ENCODE peak calls at places on chromosome 22, in four cellular contexts. P is IMR-90, Z is mucosa of descending colon, K is A549. R is an unnamed sample.

GRCh38 chr22:42272431-42273004 is 2.1 kb upstream of the TCF20 start:
- DNase-seq in Z (no peak), K (no peak), P (no peak), R (no peak)

GRCh38 chr22:24216541-24217209 is 28.2 kb downstream of the GGT5 start:
- DNase-seq in Z (no peak), P (no peak), K (no peak), R (no peak)

GRCh38 chr22:30397656-30398635 is 1.1 kb downstream of the SEC14L2 start:
- DNase-seq in P (no peak), K (no peak), Z (no peak), R (no peak)

GRCh38 chr22:27596133-27596905 is 205.2 kb downstream of the MN1 start:
- DNase-seq in K (no peak), P (no peak), Z (no peak), R (no peak)

GRCh38 chr22:38760477-38761201 is 4.8 kb upstream of the SUN2 start:
- DNase-seq in Z (no peak), K (no peak), P (peak), R (no peak)

GRCh38 chr22:27133951-27134664 is 476.7 kb downstream of the MIAT start:
- DNase-seq in P (peak), Z (no peak), K (peak), R (no peak)

GRCh38 chr22:20009018-20009482 is 7.6 kb downstream of the ARVCF start:
- DNase-seq in Z (peak), P (no peak), K (no peak), R (no peak)

GRCh38 chr22:30267382-30268302 is 991 bp upstream of the OSM start:
- DNase-seq in P (no peak), Z (peak), K (no peak), R (no peak)

GRCh38 chr22:31605851-31606585 is 56.0 kb downstream of the PISD start:
- DNase-seq in K (no peak), Z (no peak), P (no peak), R (no peak)

GRCh38 chr22:22161924-22162851 is 82.4 kb upstream of the VPREB1 start:
- DNase-seq in K (no peak), Z (no peak), P (no peak), R (no peak)

GRCh38 chr22:30574095-30574981 is at the start of gene GAL3ST1:
- DNase-seq in Z (peak), K (peak), P (no peak), R (no peak)

GRCh38 chr22:47325249-47325648 is 562.8 kb downstream of the TBC1D22A start:
- DNase-seq in P (no peak), K (no peak), Z (no peak), R (no peak)

GRCh38 chr22:26725012-26725676 is 67.8 kb downstream of the MIAT start:
- DNase-seq in K (no peak), Z (no peak), P (no peak), R (no peak)

GRCh38 chr22:22487869-22488597 is 20.5 kb downstream of the ZNF280B start:
- DNase-seq in P (no peak), K (no peak), Z (no peak), R (no peak)

GRCh38 chr22:26887456-26887855 is 230.1 kb downstream of the MIAT start:
- DNase-seq in Z (no peak), P (peak), K (peak), R (peak)

GRCh38 chr22:17888855-17889254 is 114.6 kb upstream of the BID start:
- DNase-seq in P (peak), K (no peak), Z (no peak), R (no peak)

GRCh38 chr22:17569971-17570511 is 6.7 kb downstream of the SLC25A18 start:
- DNase-seq in P (peak), Z (no peak), K (no peak), R (no peak)

GRCh38 chr22:44380716-44381500 is 68.2 kb upstream of the SHISAL1 start:
- DNase-seq in Z (no peak), K (no peak), P (no peak), R (no peak)

GRCh38 chr22:32206774-32207758 is 2.2 kb upstream of the RFPL2 start:
- DNase-seq in P (no peak), Z (peak), K (peak), R (no peak)

GRCh38 chr22:18012528-18012927 is 11.8 kb downstream of the MICAL3 start:
- DNase-seq in Z (no peak), P (peak), K (no peak), R (peak)

GRCh38 chr22:47372111-47372581 is 609.7 kb downstream of the TBC1D22A start:
- DNase-seq in K (no peak), Z (no peak), P (no peak), R (no peak)

GRCh38 chr22:32874330-32874729 is 72.8 kb downstream of the TIMP3 start:
- DNase-seq in P (no peak), K (no peak), Z (no peak), R (no peak)

DNA sequence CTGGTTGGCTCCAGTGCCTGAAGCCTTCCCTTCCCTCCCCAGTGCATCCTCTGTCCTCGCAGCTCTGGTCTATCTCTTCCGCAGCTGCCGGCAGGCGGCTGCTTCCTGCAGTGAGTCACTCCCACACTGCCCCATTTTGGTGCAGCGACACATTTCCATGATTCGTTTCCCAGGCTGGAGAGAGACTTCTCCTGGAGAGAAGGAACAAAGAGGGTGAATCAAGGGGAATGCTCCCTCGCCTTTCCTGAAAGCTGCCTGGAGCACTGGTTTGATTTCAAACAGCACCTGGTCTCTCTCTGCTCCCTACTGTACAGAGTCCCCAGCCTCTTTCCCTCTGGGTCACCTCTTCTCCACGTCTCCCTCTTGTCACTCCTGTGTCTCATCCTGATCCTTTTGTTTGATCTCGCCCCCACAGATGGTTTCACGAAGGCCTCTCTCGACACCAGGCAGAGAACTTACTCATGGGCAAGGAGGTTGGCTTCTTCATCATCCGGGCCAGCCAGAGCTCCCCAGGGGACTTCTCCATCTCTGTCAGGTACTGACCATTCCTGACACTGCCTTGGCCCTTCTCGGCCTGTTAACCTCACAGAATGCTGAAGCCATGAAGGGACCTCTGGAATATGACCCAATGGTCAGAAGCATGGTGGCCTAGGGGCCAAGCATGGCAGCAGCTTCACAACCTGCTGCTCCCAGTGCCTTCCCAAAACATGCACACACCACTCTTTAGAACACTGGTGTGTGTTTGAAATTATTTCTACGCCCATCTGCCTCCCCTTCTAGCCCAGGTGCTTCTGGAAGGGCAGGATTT is at the start of gene TMA7B:
- DNase-seq in Z (no peak), K (peak), P (peak), R (no peak)
- TF ChIP-seq CTCF in Z (no peak), K (no peak), P (peak), R (peak)

GRCh38 chr22:28977050-28977449 is 84.6 kb downstream of the C22orf31 start:
- DNase-seq in K (no peak), P (no peak), Z (no peak), R (no peak)
- H3K4me3 ChIP-seq in K (peak), P (no peak), Z (no peak), R (peak)

GRCh38 chr22:37681556-37682049 is 4.5 kb upstream of the NOL12 start:
- DNase-seq in K (peak), P (peak), Z (peak), R (no peak)

GRCh38 chr22:37690407-37690806 is 4.3 kb downstream of the NOL12 start:
- DNase-seq in P (no peak), Z (no peak), K (no peak), R (no peak)

GRCh38 chr22:37684803-37685615 is 1.1 kb upstream of the NOL12 start:
- DNase-seq in Z (peak), K (no peak), P (no peak), R (no peak)

GRCh38 chr22:37690901-37691504 is 4.9 kb downstream of the NOL12 start:
- DNase-seq in K (no peak), Z (no peak), P (no peak), R (no peak)

GRCh38 chr22:37686002-37686982 is at the start of gene NOL12:
- DNase-seq in K (peak), P (peak), Z (peak), R (no peak)
- TF ChIP-seq CTCF in K (no peak), P (no peak), Z (no peak), R (no peak)

GRCh38 chr22:36660931-36661330 is 42.6 kb downstream of the CACNG2 start:
- DNase-seq in Z (no peak), P (no peak), K (no peak), R (no peak)

GRCh38 chr22:36660510-36660840 is 43.1 kb downstream of the CACNG2 start:
- DNase-seq in K (no peak), Z (no peak), P (no peak), R (no peak)

GRCh38 chr22:36658900-36659299 is 44.7 kb downstream of the CACNG2 start:
- DNase-seq in Z (no peak), P (no peak), K (no peak), R (no peak)

GRCh38 chr22:36662981-36663380 is 40.6 kb downstream of the CACNG2 start:
- DNase-seq in Z (no peak), K (no peak), P (no peak), R (no peak)

DNA sequence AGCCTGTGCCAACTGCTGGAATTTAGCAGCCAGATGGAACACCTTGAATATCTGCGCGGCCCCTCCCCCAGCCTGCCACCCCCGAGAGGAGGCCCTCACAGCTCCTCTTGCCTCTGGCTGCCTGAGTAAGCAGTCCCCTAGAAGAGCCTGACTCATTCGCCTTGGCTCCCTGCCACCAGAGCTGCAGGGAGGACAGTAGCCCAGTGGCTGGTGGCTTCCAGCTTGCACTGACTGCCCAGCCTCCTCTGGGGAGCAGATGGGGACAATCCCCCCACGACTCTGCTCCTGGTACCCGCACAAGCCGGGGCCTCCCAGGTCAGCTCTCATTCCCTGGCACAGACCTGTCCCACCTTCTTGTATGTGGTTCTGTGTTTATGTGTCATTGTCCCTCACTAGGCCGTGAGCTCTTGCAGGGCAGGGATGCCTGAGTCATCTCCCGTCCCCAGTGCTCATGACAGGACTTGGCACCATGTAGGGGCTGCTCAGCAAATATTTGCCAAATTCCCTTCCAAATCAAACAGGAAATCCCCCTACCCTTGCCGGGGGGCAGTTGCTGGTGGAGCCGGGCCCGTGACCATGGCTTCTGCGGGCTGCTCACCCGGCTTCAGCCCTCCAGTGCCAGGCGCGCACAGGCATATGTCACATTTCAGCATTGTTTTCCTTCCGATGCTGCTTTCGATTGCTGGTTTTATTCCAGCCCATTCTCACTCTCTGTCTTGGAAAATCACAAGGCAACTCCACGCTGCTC is 43.6 kb downstream of the CACNG2 start:
- DNase-seq in Z (peak), K (peak), P (peak), R (peak)
- H3K4me3 ChIP-seq in Z (no peak), K (peak), P (no peak), R (no peak)

GRCh38 chr22:37222440-37222971 is 10.2 kb upstream of the SSTR3 start:
- DNase-seq in K (no peak), Z (no peak), P (no peak), R (no peak)

GRCh38 chr22:37219534-37219933 is 7.3 kb upstream of the SSTR3 start:
- DNase-seq in K (no peak), Z (no peak), P (no peak), R (no peak)

GRCh38 chr22:37223965-37224551 is 11.8 kb upstream of the SSTR3 start:
- DNase-seq in Z (no peak), K (no peak), P (no peak), R (no peak)

GRCh38 chr22:37220543-37220968 is 8.3 kb upstream of the SSTR3 start:
- DNase-seq in P (no peak), Z (no peak), K (no peak), R (no peak)

DNA sequence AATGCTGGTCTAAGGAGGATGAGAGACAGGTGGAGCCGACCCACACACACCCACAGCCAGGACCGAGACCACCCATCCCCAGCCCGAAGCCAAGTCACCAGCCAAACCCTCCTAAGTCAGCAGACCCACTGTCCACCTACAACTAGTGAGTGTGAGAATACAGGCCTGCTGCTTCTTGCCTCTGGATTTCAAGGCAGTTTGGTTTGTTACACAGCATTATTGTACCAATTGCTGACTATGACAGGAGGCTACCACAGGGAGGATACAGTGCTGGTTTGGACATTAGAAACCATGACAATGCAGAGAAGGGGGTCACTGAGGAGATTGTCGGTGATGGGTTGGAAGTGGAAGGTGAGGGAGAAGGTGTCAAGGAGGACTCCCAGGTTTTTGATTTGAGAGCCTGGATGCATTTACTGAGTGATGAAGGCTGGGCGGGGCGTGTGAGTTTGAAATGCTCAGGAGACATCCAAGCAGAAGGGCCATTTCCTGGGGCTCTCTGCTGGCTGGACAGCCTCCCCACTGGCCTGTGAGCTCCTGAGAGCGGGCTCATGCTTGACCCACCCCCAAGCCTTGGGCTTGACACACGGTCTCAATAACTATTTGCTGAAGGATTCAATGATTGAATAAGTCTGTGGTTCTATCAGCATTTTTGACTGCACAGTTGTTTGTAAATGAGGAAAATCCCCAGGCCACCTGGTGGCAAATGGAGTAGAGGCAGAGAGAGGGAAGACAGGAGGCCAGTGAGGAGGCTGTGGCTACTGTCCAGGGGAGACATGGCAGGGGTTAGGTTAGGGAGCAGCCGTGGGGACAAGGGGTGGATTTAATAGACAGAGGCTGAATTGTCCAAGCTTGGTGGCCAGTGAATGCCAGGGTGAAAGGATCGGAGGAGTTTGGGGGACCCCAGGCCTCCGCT is 9.4 kb upstream of the SSTR3 start:
- DNase-seq in P (no peak), Z (no peak), K (no peak), R (no peak)
- TF ChIP-seq CTCF in P (no peak), Z (no peak), K (no peak), R (no peak)

DNA sequence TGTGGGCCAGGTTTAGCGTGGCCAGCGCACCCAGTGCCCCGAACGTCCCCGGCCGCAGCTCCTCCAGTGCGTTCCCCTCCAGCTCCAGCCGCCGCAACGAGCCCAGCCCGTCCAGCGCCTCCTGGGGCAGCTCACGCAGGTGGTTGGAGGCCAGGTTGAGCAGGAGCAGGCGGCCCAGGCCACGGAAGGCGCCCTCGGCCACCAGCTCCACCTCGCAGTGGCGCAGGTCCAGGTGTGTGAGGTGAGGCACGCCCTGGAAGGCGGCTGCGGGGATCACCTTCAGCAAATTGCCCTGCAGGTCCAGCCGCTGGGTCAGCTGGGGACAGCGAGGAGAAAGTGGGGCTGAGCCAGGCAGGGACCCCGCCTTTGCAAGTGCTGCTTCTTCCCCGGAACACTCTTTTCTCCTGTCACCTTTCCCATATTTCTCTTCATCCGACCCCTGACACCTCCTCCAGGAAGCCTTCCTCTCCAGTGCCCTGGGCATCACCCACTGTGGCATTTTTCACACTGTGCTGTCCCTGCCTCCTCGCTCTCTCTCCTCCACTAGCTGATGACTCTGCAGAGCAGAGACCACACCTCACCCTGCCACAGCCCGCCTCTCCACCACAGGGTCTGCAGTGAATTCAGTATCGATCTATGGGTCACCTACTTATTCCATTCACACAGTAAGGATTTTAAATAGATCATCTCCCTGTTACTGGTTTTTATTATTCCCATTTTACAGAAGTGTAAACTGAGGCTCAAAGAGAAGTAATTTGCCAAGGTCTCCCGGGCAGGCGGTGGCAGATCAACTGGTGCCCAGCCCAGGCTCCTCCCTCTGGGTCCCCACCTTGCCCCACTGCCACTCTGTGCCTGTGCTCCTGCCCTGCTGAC is 1.9 kb downstream of the CHADL start:
- DNase-seq in Z (no peak), P (no peak), K (no peak), R (no peak)
- H3K4me3 ChIP-seq in Z (no peak), P (no peak), K (no peak), R (no peak)

GRCh38 chr22:48973694-48974041 is 854.0 kb downstream of the BRD1 start:
- DNase-seq in P (no peak), Z (no peak), K (no peak), R (no peak)

GRCh38 chr22:48972979-48973693 is 854.5 kb downstream of the BRD1 start:
- DNase-seq in P (no peak), K (no peak), Z (no peak), R (no peak)

GRCh38 chr22:48968201-48968959 is 859.3 kb downstream of the BRD1 start:
- DNase-seq in Z (peak), K (peak), P (no peak), R (no peak)
- TF ChIP-seq CTCF in Z (no peak), K (peak), P (no peak), R (peak)

GRCh38 chr22:45552580-45553332 is 50.1 kb downstream of the FBLN1 start:
- DNase-seq in Z (peak), K (no peak), P (peak), R (peak)

GRCh38 chr22:45550891-45551290 is 48.2 kb downstream of the FBLN1 start:
- DNase-seq in P (no peak), Z (no peak), K (no peak), R (no peak)

GRCh38 chr22:45551310-45552016 is 48.8 kb downstream of the FBLN1 start:
- DNase-seq in K (no peak), Z (no peak), P (no peak), R (no peak)

GRCh38 chr22:45553333-45554039 is 50.8 kb downstream of the FBLN1 start:
- DNase-seq in K (peak), Z (peak), P (peak), R (peak)

GRCh38 chr22:45552017-45552411 is 49.3 kb downstream of the FBLN1 start:
- DNase-seq in K (no peak), Z (no peak), P (no peak), R (no peak)
- H3K4me3 ChIP-seq in K (no peak), Z (no peak), P (no peak), R (no peak)

R was measured in epithelial cell of proximal tubule.